ENCODE peak calls at places on chromosome 7, in six cellular contexts. One of them, this sample, is unnamed.

GRCh38 chr7:155223503-155223902 is 74.2 kb upstream of the INSIG1 start:
- DNase-seq in psoas muscle: no peak
- DNase-seq in OCI-LY7: no peak
- DNase-seq in fibroblast of lung: no peak
- DNase-seq in tibial artery: no peak
- DNase-seq in mammary epithelial cell: no peak
- DNase-seq in this sample: no peak

GRCh38 chr7:29239638-29240037 is 45.1 kb downstream of the CHN2 start:
- DNase-seq in psoas muscle: no peak
- DNase-seq in mammary epithelial cell: no peak
- DNase-seq in fibroblast of lung: no peak
- DNase-seq in tibial artery: no peak
- DNase-seq in OCI-LY7: no peak
- DNase-seq in this sample: no peak

GRCh38 chr7:8724080-8724718 is 290.8 kb downstream of the NXPH1 start:
- DNase-seq in tibial artery: peak; percentile 32
- DNase-seq in psoas muscle: no peak
- DNase-seq in mammary epithelial cell: peak; percentile 1
- DNase-seq in fibroblast of lung: no peak
- DNase-seq in OCI-LY7: peak; percentile 40
- DNase-seq in this sample: peak; percentile 8

GRCh38 chr7:128962837-128963236 is 25.1 kb downstream of the IRF5 start:
- DNase-seq in tibial artery: no peak
- DNase-seq in psoas muscle: no peak
- DNase-seq in fibroblast of lung: no peak
- DNase-seq in mammary epithelial cell: peak; percentile 78
- DNase-seq in OCI-LY7: no peak
- DNase-seq in this sample: no peak

GRCh38 chr7:121083138-121083789 is 94.8 kb downstream of the CPED1 start:
- DNase-seq in mammary epithelial cell: peak; percentile 66
- DNase-seq in tibial artery: no peak
- DNase-seq in OCI-LY7: no peak
- DNase-seq in psoas muscle: no peak
- DNase-seq in fibroblast of lung: peak; percentile 83
- DNase-seq in this sample: peak; percentile 69

GRCh38 chr7:36496576-36496975 is 106.9 kb downstream of the ANLN start:
- DNase-seq in OCI-LY7: no peak
- DNase-seq in fibroblast of lung: no peak
- DNase-seq in tibial artery: no peak
- DNase-seq in psoas muscle: no peak
- DNase-seq in mammary epithelial cell: peak; percentile 45
- DNase-seq in this sample: no peak

GRCh38 chr7:120998525-120998924 is 10.0 kb downstream of the CPED1 start:
- DNase-seq in tibial artery: no peak
- DNase-seq in fibroblast of lung: no peak
- DNase-seq in mammary epithelial cell: no peak
- DNase-seq in OCI-LY7: no peak
- DNase-seq in psoas muscle: no peak
- DNase-seq in this sample: no peak

GRCh38 chr7:101502466-101503098 is 126.5 kb downstream of the MYL10 start:
- DNase-seq in OCI-LY7: no peak
- DNase-seq in mammary epithelial cell: no peak
- DNase-seq in tibial artery: no peak
- DNase-seq in psoas muscle: no peak
- DNase-seq in fibroblast of lung: no peak
- DNase-seq in this sample: no peak

GRCh38 chr7:127976056-127976455 is 55.2 kb downstream of the LRRC4 start:
- DNase-seq in mammary epithelial cell: no peak
- DNase-seq in tibial artery: no peak
- DNase-seq in OCI-LY7: no peak
- DNase-seq in fibroblast of lung: peak; percentile 23
- DNase-seq in psoas muscle: no peak
- DNase-seq in this sample: no peak

GRCh38 chr7:46970486-46970885 is 611.4 kb downstream of the TNS3 start:
- DNase-seq in mammary epithelial cell: no peak
- DNase-seq in tibial artery: no peak
- DNase-seq in psoas muscle: no peak
- DNase-seq in OCI-LY7: no peak
- DNase-seq in fibroblast of lung: no peak
- DNase-seq in this sample: no peak

GRCh38 chr7:29377718-29378117 is 183.1 kb downstream of the CHN2 start:
- DNase-seq in mammary epithelial cell: no peak
- DNase-seq in fibroblast of lung: no peak
- DNase-seq in OCI-LY7: no peak
- DNase-seq in psoas muscle: no peak
- DNase-seq in tibial artery: no peak
- DNase-seq in this sample: no peak

GRCh38 chr7:47326808-47327207 is 255.1 kb downstream of the TNS3 start:
- DNase-seq in OCI-LY7: no peak
- DNase-seq in psoas muscle: peak; percentile 35
- DNase-seq in tibial artery: peak; percentile 60
- DNase-seq in fibroblast of lung: peak; percentile 89
- DNase-seq in mammary epithelial cell: no peak
- DNase-seq in this sample: peak; percentile 32

GRCh38 chr7:27151341-27151944 is 940 bp downstream of the HOXA3 start:
- DNase-seq in psoas muscle: no peak
- DNase-seq in tibial artery: no peak
- DNase-seq in mammary epithelial cell: peak; percentile 35
- DNase-seq in fibroblast of lung: no peak
- DNase-seq in OCI-LY7: no peak
- DNase-seq in this sample: peak; percentile 59

GRCh38 chr7:149241695-149242094 is 2.2 kb downstream of the ZNF212 start:
- DNase-seq in OCI-LY7: no peak
- DNase-seq in fibroblast of lung: no peak
- DNase-seq in psoas muscle: no peak
- DNase-seq in tibial artery: no peak
- DNase-seq in mammary epithelial cell: no peak
- DNase-seq in this sample: no peak

GRCh38 chr7:100211342-100211780 is 8.4 kb upstream of the PVRIG start:
- DNase-seq in mammary epithelial cell: no peak
- DNase-seq in fibroblast of lung: no peak
- DNase-seq in OCI-LY7: peak; percentile 68
- DNase-seq in psoas muscle: no peak
- DNase-seq in tibial artery: no peak
- DNase-seq in this sample: no peak

GRCh38 chr7:53628775-53629174 is 593.3 kb downstream of the POM121L12 start:
- DNase-seq in psoas muscle: no peak
- DNase-seq in mammary epithelial cell: no peak
- DNase-seq in OCI-LY7: no peak
- DNase-seq in tibial artery: no peak
- DNase-seq in fibroblast of lung: no peak
- DNase-seq in this sample: no peak
- H3K9me3 ChIP-seq in psoas muscle: no peaks in the 10 kb centered on the region
- H3K9me3 ChIP-seq in mammary epithelial cell: no peaks in the 10 kb centered on the region
- H3K9me3 ChIP-seq in OCI-LY7: no peaks in the 10 kb centered on the region
- H3K9me3 ChIP-seq in tibial artery: no peaks in the 10 kb centered on the region
- H3K9me3 ChIP-seq in fibroblast of lung: no peaks in the 10 kb centered on the region
- H3K9me3 ChIP-seq in this sample: no peaks in the 10 kb centered on the region

DNA sequence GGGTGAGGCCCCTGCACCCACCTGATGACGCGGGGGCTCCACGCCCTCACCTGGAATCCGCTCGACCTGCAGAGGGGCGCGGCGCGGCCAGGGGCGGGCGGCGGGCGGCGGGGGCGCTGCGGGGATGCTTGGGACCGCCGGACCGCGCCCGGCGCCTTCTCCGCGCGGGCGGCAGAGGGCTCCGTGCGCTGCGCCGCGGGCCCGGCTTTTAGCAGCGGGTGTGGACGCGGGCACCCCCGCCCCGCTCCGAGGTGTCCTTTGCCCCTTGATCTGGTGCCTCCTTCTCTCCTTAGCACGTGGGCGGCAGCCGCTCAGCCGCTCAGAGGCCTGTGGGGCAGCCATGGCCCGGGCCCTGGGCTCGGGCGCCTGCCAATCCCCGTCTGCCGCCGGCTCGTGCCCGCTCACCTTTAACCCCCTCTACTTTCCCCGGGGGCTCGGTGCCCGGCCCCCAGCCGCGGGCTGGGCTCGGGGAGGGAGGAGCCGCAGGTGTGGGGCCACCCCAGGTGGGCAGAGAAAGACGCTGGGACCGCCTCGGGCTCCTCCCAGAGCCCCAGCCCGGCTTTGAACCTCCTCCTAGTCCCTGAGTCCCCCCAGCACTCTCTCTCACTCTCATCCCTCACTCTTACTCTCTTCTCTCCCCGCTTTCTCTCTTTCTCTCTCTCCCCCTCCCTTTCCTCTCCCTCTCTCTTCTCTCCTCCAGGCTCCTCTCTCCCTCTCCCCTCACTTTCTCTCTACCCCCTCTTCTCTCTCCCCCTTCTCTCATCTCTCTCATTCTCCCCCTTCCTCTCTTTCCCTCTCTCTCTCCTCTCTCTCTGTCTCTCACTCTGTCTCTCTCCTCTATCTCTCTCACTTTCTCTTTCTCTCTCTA is 19.7 kb upstream of the VPS37D start:
- DNase-seq in psoas muscle: peak; percentile 25
- DNase-seq in tibial artery: no peak
- DNase-seq in fibroblast of lung: no peak
- DNase-seq in mammary epithelial cell: no peak
- DNase-seq in OCI-LY7: no peak
- DNase-seq in this sample: peak; percentile 23
- H3K4me3 ChIP-seq in psoas muscle: peak overlapping the region; percentile 64
- H3K4me3 ChIP-seq in tibial artery: peak overlapping the region; percentile 51
- H3K4me3 ChIP-seq in fibroblast of lung: no peak overlapping the region
- H3K4me3 ChIP-seq in mammary epithelial cell: peak overlapping the region; percentile 35
- H3K4me3 ChIP-seq in OCI-LY7: no peak overlapping the region
- H3K4me3 ChIP-seq in this sample: peak overlapping the region; percentile 24

GRCh38 chr7:130196476-130196875 is 8.7 kb downstream of the TMEM209 start:
- DNase-seq in tibial artery: no peak
- DNase-seq in mammary epithelial cell: no peak
- DNase-seq in psoas muscle: no peak
- DNase-seq in OCI-LY7: no peak
- DNase-seq in fibroblast of lung: no peak
- DNase-seq in this sample: no peak

GRCh38 chr7:130191791-130192190 is 13.4 kb downstream of the TMEM209 start:
- DNase-seq in tibial artery: no peak
- DNase-seq in mammary epithelial cell: no peak
- DNase-seq in fibroblast of lung: no peak
- DNase-seq in psoas muscle: no peak
- DNase-seq in OCI-LY7: no peak
- DNase-seq in this sample: no peak

GRCh38 chr7:130195396-130195795 is 9.8 kb downstream of the TMEM209 start:
- DNase-seq in tibial artery: no peak
- DNase-seq in OCI-LY7: no peak
- DNase-seq in psoas muscle: no peak
- DNase-seq in fibroblast of lung: no peak
- DNase-seq in mammary epithelial cell: no peak
- DNase-seq in this sample: no peak

GRCh38 chr7:130201796-130202195 is 3.4 kb downstream of the TMEM209 start:
- DNase-seq in mammary epithelial cell: no peak
- DNase-seq in OCI-LY7: no peak
- DNase-seq in psoas muscle: no peak
- DNase-seq in fibroblast of lung: no peak
- DNase-seq in tibial artery: no peak
- DNase-seq in this sample: no peak

GRCh38 chr7:130197094-130197493 is 8.1 kb downstream of the TMEM209 start:
- DNase-seq in fibroblast of lung: no peak
- DNase-seq in OCI-LY7: no peak
- DNase-seq in psoas muscle: no peak
- DNase-seq in tibial artery: no peak
- DNase-seq in mammary epithelial cell: no peak
- DNase-seq in this sample: no peak
- H3K36me3 ChIP-seq in fibroblast of lung: peaks cover 9% of the 10 kb centered on the region
- H3K36me3 ChIP-seq in OCI-LY7: peaks cover 99% of the 10 kb centered on the region
- H3K36me3 ChIP-seq in psoas muscle: no peaks in the 10 kb centered on the region
- H3K36me3 ChIP-seq in tibial artery: peaks cover 22% of the 10 kb centered on the region
- H3K36me3 ChIP-seq in mammary epithelial cell: peaks cover 34% of the 10 kb centered on the region
- H3K36me3 ChIP-seq in this sample: peaks cover 47% of the 10 kb centered on the region

DNA sequence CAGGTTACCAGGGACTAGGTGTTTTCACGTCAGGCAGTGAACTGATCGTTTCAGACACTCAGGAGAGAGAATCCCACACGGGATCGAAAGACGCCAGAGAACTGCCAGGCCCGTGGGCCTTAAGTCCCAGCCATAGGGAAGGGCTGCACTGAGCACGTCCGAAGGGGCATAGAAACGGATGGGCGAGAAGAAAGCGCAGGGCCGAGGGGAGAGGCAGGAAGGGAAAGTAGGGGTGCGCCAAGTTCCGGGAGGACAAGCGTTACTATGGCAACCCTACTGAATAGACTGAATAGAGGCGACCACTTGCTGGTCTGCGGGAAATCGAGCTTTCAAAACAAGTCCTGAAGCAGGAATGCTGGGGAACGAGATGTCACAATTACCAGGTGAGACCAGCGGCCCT is 421.3 kb upstream of the NUPR2 start:
- DNase-seq in psoas muscle: no peak
- DNase-seq in fibroblast of lung: no peak
- DNase-seq in tibial artery: no peak
- DNase-seq in OCI-LY7: no peak
- DNase-seq in mammary epithelial cell: no peak
- DNase-seq in this sample: no peak
- H3K9me3 ChIP-seq in psoas muscle: no peaks in the 10 kb centered on the region
- H3K9me3 ChIP-seq in fibroblast of lung: no peaks in the 10 kb centered on the region
- H3K9me3 ChIP-seq in tibial artery: peaks cover 31% of the 10 kb centered on the region
- H3K9me3 ChIP-seq in OCI-LY7: no peaks in the 10 kb centered on the region
- H3K9me3 ChIP-seq in mammary epithelial cell: peaks cover 48% of the 10 kb centered on the region
- H3K9me3 ChIP-seq in this sample: no peaks in the 10 kb centered on the region

GRCh38 chr7:138075350-138075749 is 909 bp upstream of the AKR1D1 start:
- DNase-seq in psoas muscle: no peak
- DNase-seq in mammary epithelial cell: no peak
- DNase-seq in OCI-LY7: no peak
- DNase-seq in tibial artery: no peak
- DNase-seq in fibroblast of lung: no peak
- DNase-seq in this sample: no peak

GRCh38 chr7:138076196-138076595 is at the start of gene AKR1D1:
- DNase-seq in OCI-LY7: no peak
- DNase-seq in fibroblast of lung: no peak
- DNase-seq in mammary epithelial cell: no peak
- DNase-seq in psoas muscle: no peak
- DNase-seq in tibial artery: no peak
- DNase-seq in this sample: no peak

GRCh38 chr7:138072726-138073125 is 3.5 kb upstream of the AKR1D1 start:
- DNase-seq in psoas muscle: no peak
- DNase-seq in mammary epithelial cell: no peak
- DNase-seq in OCI-LY7: no peak
- DNase-seq in fibroblast of lung: no peak
- DNase-seq in tibial artery: no peak
- DNase-seq in this sample: no peak

GRCh38 chr7:138074540-138074939 is 1.7 kb upstream of the AKR1D1 start:
- DNase-seq in tibial artery: no peak
- DNase-seq in fibroblast of lung: no peak
- DNase-seq in mammary epithelial cell: peak; percentile 13
- DNase-seq in OCI-LY7: no peak
- DNase-seq in psoas muscle: no peak
- DNase-seq in this sample: no peak

GRCh38 chr7:138074121-138074520 is 2.1 kb upstream of the AKR1D1 start:
- DNase-seq in mammary epithelial cell: peak; percentile 65
- DNase-seq in OCI-LY7: no peak
- DNase-seq in psoas muscle: no peak
- DNase-seq in fibroblast of lung: no peak
- DNase-seq in tibial artery: no peak
- DNase-seq in this sample: no peak
- H3K4me3 ChIP-seq in mammary epithelial cell: no peak overlapping the region
- H3K4me3 ChIP-seq in OCI-LY7: no peak overlapping the region
- H3K4me3 ChIP-seq in psoas muscle: no peak overlapping the region
- H3K4me3 ChIP-seq in fibroblast of lung: no peak overlapping the region
- H3K4me3 ChIP-seq in tibial artery: no peak overlapping the region
- H3K4me3 ChIP-seq in this sample: no peak overlapping the region

GRCh38 chr7:158761945-158762344 is 57.3 kb upstream of the NCAPG2 start:
- DNase-seq in mammary epithelial cell: no peak
- DNase-seq in tibial artery: no peak
- DNase-seq in psoas muscle: no peak
- DNase-seq in OCI-LY7: no peak
- DNase-seq in fibroblast of lung: no peak
- DNase-seq in this sample: no peak
- H3K36me3 ChIP-seq in mammary epithelial cell: peaks cover 38% of the 10 kb centered on the region
- H3K36me3 ChIP-seq in tibial artery: peaks cover 75% of the 10 kb centered on the region
- H3K36me3 ChIP-seq in psoas muscle: peaks cover 10% of the 10 kb centered on the region
- H3K36me3 ChIP-seq in OCI-LY7: peaks cover 17% of the 10 kb centered on the region
- H3K36me3 ChIP-seq in fibroblast of lung: peaks cover 16% of the 10 kb centered on the region
- H3K36me3 ChIP-seq in this sample: peaks cover 5% of the 10 kb centered on the region